ENCODE peak calls at places on chromosomes 2 and 18, in seven cellular contexts. M, Y, V, F, O, I and W are unnamed samples.

GRCh38 chr2:119823734-119824334 is 64.1 kb downstream of the PTPN4 start:
- DNase-seq in V (no peak), F (peak), Y (peak), O (no peak), M (peak), I (no peak), W (peak)

GRCh38 chr18:21484851-21485636 is 115.5 kb downstream of the ESCO1 start:
- DNase-seq in O (no peak), V (no peak), I (no peak), Y (no peak), F (no peak), M (peak), W (no peak)

GRCh38 chr2:215654177-215654850 is 218.4 kb upstream of the FN1 start:
- DNase-seq in M (no peak), V (no peak), F (no peak), I (no peak), Y (no peak), O (no peak), W (peak)

GRCh38 chr2:60980031-60980815 is 37.3 kb upstream of the PEX13 start:
- DNase-seq in Y (no peak), V (no peak), O (no peak), I (no peak), F (no peak), M (no peak), W (no peak)

GRCh38 chr2:72974436-72974754 is 57.1 kb downstream of the EMX1 start:
- DNase-seq in F (no peak), V (no peak), Y (no peak), I (no peak), M (no peak), O (no peak), W (no peak)

GRCh38 chr2:41924024-41924423 is 123.8 kb upstream of the PKDCC start:
- DNase-seq in F (no peak), Y (no peak), V (no peak), M (no peak), I (no peak), O (no peak), W (no peak)

GRCh38 chr18:57273194-57273593 is 79.2 kb upstream of the ST8SIA3 start:
- DNase-seq in M (no peak), I (no peak), O (no peak), F (peak), V (no peak), Y (no peak), W (no peak)

GRCh38 chr2:159155315-159155714 is 131.2 kb downstream of the WDSUB1 start:
- DNase-seq in F (no peak), Y (no peak), V (peak), I (no peak), O (no peak), M (no peak), W (peak)

GRCh38 chr2:188078544-188078943 is 213.1 kb upstream of the GULP1 start:
- DNase-seq in O (no peak), I (peak), M (no peak), V (no peak), Y (no peak), F (no peak), W (no peak)

GRCh38 chr2:197674546-197674945 is 841 bp downstream of the RFTN2 start:
- DNase-seq in V (no peak), M (no peak), F (no peak), Y (no peak), I (no peak), O (no peak), W (no peak)

GRCh38 chr2:197599285-197599965 is 76.0 kb downstream of the RFTN2 start:
- DNase-seq in F (peak), O (peak), V (peak), I (no peak), M (peak), Y (peak), W (peak)

GRCh38 chr2:173221937-173222594 is 132.6 kb upstream of the CDCA7 start:
- DNase-seq in V (no peak), M (no peak), I (no peak), Y (no peak), O (no peak), F (no peak), W (no peak)

GRCh38 chr2:189629553-189630453 is 31.5 kb upstream of the ASNSD1 start:
- DNase-seq in V (no peak), F (no peak), O (no peak), Y (no peak), I (no peak), M (no peak), W (no peak)

GRCh38 chr2:230162981-230163380 is 56.8 kb downstream of the SP110 start:
- DNase-seq in M (no peak), I (no peak), F (no peak), Y (no peak), O (no peak), V (no peak), W (peak)

DNA sequence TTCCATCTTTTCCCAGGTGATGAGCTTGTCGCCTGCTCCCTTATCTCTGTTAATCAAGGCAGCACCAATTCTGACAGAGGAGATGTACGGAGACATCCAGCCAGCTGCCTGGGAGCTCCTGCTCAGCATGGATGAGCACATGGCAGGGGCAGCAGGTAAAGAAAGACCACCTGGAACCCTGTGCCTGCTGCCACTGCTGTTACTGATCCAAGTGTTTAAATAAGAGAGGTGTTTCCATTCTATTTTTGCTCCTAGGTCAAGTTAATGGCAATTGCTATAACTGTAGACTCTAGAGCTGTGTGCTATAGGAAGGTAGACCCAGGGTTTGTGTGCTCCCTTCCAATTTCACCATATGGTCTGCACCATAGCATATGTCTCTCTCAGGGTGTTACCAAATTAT is 88.7 kb upstream of the RPE start:
- DNase-seq in F (no peak), V (no peak), M (no peak), O (no peak), Y (no peak), I (no peak), W (no peak)
- TF ChIP-seq JUND in F (no peak), V (no peak), M (no peak), O (no peak), Y (no peak), I (no peak), W (no peak)

GRCh38 chr18:12991839-12992216 is 666 bp downstream of the CEP192 start:
- DNase-seq in I (no peak), V (no peak), O (no peak), F (no peak), M (no peak), Y (no peak), W (no peak)
- TF ChIP-seq JUND in I (no peak), V (no peak), O (no peak), F (no peak), M (no peak), Y (no peak), W (no peak)

DNA sequence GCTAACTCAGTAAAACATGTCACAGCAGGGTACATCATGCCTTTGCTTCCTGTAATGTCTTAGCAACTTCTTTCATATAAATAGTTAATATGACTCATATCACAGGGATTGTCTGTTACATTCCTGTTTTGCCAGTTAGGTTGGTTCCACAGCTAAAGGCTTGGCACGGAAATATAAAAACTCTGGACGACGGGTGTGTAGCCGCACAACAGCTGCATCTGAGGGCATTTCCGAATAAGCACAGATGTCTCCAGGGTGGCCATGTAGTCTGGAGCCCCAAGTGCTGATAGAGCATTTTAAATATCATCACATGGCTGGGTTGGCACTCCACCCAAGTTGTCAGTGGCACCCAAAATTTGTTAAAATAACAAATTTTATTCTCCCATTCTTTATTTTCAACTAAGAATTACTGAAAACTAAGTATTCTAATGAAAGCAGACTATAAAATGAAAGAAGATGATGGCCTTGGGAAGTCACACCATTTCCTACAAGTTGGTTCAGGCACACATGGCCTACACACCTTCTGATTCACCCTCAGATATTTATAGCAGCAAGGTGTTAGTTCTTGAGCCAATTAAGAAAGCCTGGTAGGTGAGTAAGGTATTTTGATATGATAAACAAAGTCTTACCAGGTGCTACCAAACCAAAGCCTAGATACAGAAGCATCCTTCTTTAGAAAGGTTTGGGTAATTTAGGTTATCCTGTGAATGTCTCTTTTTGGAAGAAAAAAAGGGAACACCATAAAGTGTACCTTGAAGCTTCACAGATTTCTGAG is 61.8 kb upstream of the STK17B start:
- DNase-seq in V (no peak), O (peak), F (no peak), M (no peak), Y (no peak), I (no peak), W (no peak)
- TF ChIP-seq JUND in V (no peak), O (peak), F (no peak), M (no peak), Y (peak), I (no peak), W (peak)

GRCh38 chr18:6746386-6746960 is 17.0 kb downstream of the ARHGAP28 start:
- DNase-seq in O (no peak), V (no peak), F (no peak), I (no peak), M (no peak), Y (no peak), W (no peak)
- TF ChIP-seq JUND in O (no peak), V (no peak), F (no peak), I (no peak), M (no peak), Y (no peak), W (no peak)

GRCh38 chr2:16405551-16405950 is 260.1 kb downstream of the CYRIA start:
- DNase-seq in M (no peak), F (no peak), Y (no peak), V (no peak), O (no peak), I (no peak), W (no peak)

GRCh38 chr2:16408331-16409005 is 257.2 kb downstream of the CYRIA start:
- DNase-seq in O (no peak), V (no peak), M (no peak), I (no peak), Y (no peak), F (no peak), W (no peak)

GRCh38 chr2:16407358-16407757 is 258.3 kb downstream of the CYRIA start:
- DNase-seq in V (no peak), Y (no peak), M (no peak), O (no peak), F (no peak), I (no peak), W (no peak)

GRCh38 chr2:16406497-16406896 is 259.1 kb downstream of the CYRIA start:
- DNase-seq in O (no peak), I (no peak), M (no peak), Y (no peak), F (no peak), V (no peak), W (no peak)

GRCh38 chr2:16406929-16407328 is 258.7 kb downstream of the CYRIA start:
- DNase-seq in F (no peak), V (no peak), O (no peak), I (no peak), Y (no peak), M (no peak), W (no peak)
- TF ChIP-seq JUND in F (no peak), V (no peak), O (no peak), I (no peak), Y (no peak), M (no peak), W (no peak)

GRCh38 chr2:113136828-113137775 is 9.7 kb downstream of the IL1RN start:
- DNase-seq in Y (peak), M (peak), I (no peak), O (no peak), F (peak), V (no peak), W (peak)
- TF ChIP-seq JUND in Y (no peak), M (no peak), I (no peak), O (no peak), F (no peak), V (no peak), W (no peak)

DNA sequence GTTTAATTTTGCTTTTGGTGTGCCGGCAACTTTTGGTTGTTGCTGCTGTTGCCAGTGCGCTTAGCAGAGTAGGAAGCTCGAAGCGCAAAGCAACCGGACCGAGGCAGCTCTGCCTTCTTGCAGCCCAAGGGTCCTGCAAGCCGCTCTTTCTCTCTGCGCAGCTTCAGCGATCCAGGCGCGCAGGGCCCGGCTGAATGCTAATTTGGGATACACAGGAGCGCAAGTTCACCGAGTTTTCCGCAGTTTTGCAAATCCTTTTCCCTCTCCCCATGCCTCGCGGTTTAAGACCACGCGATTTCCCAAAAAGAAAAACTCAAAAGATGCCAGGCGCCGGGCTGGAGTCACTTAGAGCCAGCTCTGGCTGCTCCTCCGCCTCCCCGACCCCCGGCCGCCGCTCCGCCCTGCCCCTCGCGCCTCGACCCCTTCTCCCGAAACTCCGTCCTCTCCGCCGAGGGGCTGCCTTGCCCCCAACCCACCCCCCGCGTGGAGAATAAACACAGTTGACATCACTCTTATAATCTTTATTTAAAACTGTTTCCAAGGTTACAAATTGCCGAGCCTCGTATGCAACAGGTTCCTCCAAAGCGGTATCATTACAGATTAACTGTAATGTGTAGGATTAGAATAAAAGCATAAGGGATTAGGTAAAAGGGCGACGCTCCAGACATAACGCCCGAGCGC is 13.4 kb upstream of the SIX3 start:
- DNase-seq in Y (no peak), F (no peak), V (no peak), M (no peak), I (no peak), O (no peak), W (no peak)
- TF ChIP-seq JUND in Y (no peak), F (no peak), V (no peak), M (no peak), I (no peak), O (no peak), W (no peak)